ENCODE peak calls at places on chromosomes 4 and X, in seven cellular contexts. A is H9, W is astrocyte, H is D721Med, J is MCF 10A, G is lower lobe of right lung, Y is HFFc6. X is an unnamed sample.

GRCh38 chr4:38189445-38189844 is 229.2 kb downstream of the PTTG2 start:
- DNase-seq in A (no peak), W (peak), H (no peak), J (peak), G (no peak), Y (peak), X (no peak)

GRCh38 chr4:186644737-186645261 is 78.9 kb downstream of the FAT1 start:
- DNase-seq in A (no peak), W (peak), H (no peak), J (peak), G (no peak), Y (no peak), X (no peak)

GRCh38 chr4:105061136-105061696 is 85.5 kb upstream of the TET2 start:
- DNase-seq in A (peak), W (peak), H (no peak), J (peak), G (no peak), Y (no peak), X (peak)

GRCh38 chr4:112234952-112235609 is 3.5 kb downstream of the AP1AR start:
- DNase-seq in A (peak), W (peak), H (peak), J (peak), G (no peak), Y (peak), X (peak)

GRCh38 chr4:24915121-24915922 is 2.5 kb upstream of the CCDC149 start:
- DNase-seq in A (peak), W (no peak), H (no peak), J (no peak), G (no peak), Y (no peak), X (no peak)

GRCh38 chr4:3179126-3179706 is 69.7 kb upstream of the MSANTD1 start:
- DNase-seq in A (no peak), W (no peak), H (no peak), J (no peak), G (no peak), Y (no peak), X (no peak)

GRCh38 chrX:154043003-154043402 is 23.3 kb upstream of the IRAK1 start:
- DNase-seq in A (no peak), W (peak), H (no peak), J (peak), G (no peak), Y (peak), X (no peak)

GRCh38 chrX:74525116-74525515 is 89.3 kb downstream of the RLIM start:
- DNase-seq in A (no peak), W (no peak), H (no peak), J (no peak), G (no peak), Y (no peak), X (no peak)

GRCh38 chr4:123709336-123709735 is 312.7 kb downstream of the SPRY1 start:
- DNase-seq in A (no peak), W (no peak), H (no peak), J (no peak), G (no peak), Y (no peak), X (no peak)

GRCh38 chr4:121408-122084 is 2.8 kb upstream of the ZNF718 start:
- DNase-seq in A (no peak), W (no peak), H (no peak), J (no peak), G (no peak), Y (no peak), X (no peak)

GRCh38 chrX:42567268-42567667 is 210.7 kb downstream of the PPP1R2C start:
- DNase-seq in A (no peak), W (peak), H (no peak), J (peak), G (no peak), Y (no peak), X (no peak)

GRCh38 chr4:74420863-74421262 is 24.1 kb upstream of the AREG start:
- DNase-seq in A (no peak), W (no peak), H (no peak), J (no peak), G (no peak), Y (no peak), X (no peak)

GRCh38 chr4:113759696-113760093 is 1.8 kb downstream of the CAMK2D start:
- DNase-seq in A (no peak), W (no peak), H (no peak), J (peak), G (no peak), Y (no peak), X (no peak)

GRCh38 chrX:5681159-5681558 is 547.5 kb downstream of the NLGN4X start:
- DNase-seq in A (no peak), W (peak), H (no peak), J (no peak), G (no peak), Y (no peak), X (peak)

GRCh38 chr4:143352052-143352451 is 15.4 kb downstream of the GAB1 start:
- DNase-seq in A (no peak), W (peak), H (no peak), J (peak), G (no peak), Y (no peak), X (no peak)

GRCh38 chrX:24259544-24260240 is 54.2 kb downstream of the SUPT20HL2 start:
- DNase-seq in A (peak), W (peak), H (no peak), J (peak), G (no peak), Y (peak), X (peak)

GRCh38 chr4:6625256-6625655 is 15.2 kb upstream of the MRFAP1 start:
- DNase-seq in A (no peak), W (no peak), H (no peak), J (no peak), G (no peak), Y (no peak), X (no peak)

GRCh38 chrX:133482345-133483041 is 67.2 kb upstream of the GPC4 start:
- DNase-seq in A (no peak), W (peak), H (no peak), J (peak), G (no peak), Y (no peak), X (no peak)

GRCh38 chr4:176438401-176438800 is 118.6 kb downstream of the SPCS3 start:
- DNase-seq in A (no peak), W (no peak), H (no peak), J (no peak), G (no peak), Y (no peak), X (no peak)

GRCh38 chr4:57078685-57079521 is 31.3 kb downstream of the IGFBP7 start:
- DNase-seq in A (peak), W (peak), H (no peak), J (peak), G (peak), Y (no peak), X (no peak)

GRCh38 chr4:146192060-146192459 is 16.5 kb downstream of the LSM6 start:
- DNase-seq in A (no peak), W (no peak), H (no peak), J (no peak), G (no peak), Y (no peak), X (no peak)
- TF ChIP-seq CTCF in A (peak), W (no peak), H (no peak), J (no peak), G (peak), Y (peak), X (no peak)

DNA sequence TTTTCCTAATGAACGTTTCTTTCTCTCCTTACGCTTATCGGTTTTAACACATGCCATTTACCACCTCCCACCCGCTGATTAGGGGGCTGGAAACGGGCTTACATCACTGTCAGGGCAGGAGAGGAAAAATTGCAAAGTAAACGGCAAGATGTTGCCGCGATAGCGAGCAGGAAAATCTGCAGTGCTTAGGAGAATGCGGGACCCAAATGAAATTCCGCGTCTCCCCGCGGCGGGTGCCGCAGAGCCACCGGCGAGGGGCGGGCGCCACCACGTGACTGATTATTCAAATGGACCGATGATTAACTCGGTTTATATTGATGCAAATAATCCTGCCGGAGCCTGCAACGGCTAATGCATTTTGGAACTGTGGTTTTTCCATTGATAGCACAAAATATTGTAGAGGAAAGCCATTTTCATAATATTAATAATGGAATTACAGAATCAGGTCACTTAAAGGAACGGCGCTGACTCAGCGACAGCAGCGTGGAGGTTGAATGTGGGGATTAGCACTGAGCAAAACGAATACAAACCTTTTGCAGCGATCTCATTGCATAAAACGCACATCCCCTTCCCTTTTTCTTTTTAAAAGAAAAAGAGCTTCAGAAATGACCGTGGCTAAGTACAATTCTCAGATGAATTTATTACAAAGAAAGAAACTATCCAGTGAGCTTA is 224.2 kb downstream of the STIM2 start:
- DNase-seq in A (peak), W (peak), H (peak), J (no peak), G (peak), Y (no peak), X (no peak)
- TF ChIP-seq CTCF in A (peak), W (no peak), H (peak), J (no peak), G (peak), Y (peak), X (no peak)

DNA sequence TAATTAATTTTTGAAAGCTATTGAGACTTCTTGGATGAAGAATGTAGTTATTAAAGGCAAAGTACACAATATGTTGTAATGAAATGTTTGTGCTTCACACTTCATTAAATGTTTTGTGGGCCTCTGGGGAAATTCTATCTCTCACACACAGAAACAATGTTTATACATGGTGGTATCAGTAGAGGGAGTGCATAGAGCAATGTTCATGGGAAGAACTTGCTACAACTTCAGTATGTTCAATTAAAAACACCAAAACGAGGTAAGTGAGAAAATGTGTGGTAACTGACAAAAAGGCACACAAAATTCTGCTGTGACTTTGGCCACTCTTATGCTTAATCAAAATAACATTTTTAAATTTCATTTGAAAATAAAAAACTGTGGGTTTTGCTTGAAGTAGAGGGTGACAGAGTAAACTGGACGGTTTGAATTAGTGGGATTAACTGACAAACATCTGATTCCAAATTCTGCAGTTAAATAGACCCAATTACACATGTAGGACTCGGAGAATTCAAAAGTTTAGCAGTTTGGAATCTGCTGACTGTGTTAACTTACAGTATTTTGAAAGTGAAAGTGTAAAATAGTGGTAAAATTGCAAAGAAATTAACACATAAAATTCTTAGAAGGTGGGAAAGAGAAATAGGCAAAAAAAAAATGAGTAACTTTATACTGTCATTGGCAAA is 111.4 kb upstream of the TTC29 start:
- DNase-seq in A (no peak), W (peak), H (no peak), J (peak), G (no peak), Y (peak), X (no peak)
- TF ChIP-seq CTCF in A (no peak), W (no peak), H (no peak), J (no peak), G (no peak), Y (peak), X (no peak)

GRCh38 chr4:125522992-125523391 is 208.2 kb downstream of the FAT4 start:
- DNase-seq in A (peak), W (no peak), H (no peak), J (no peak), G (no peak), Y (no peak), X (no peak)

GRCh38 chr4:125522588-125522987 is 207.8 kb downstream of the FAT4 start:
- DNase-seq in A (no peak), W (no peak), H (no peak), J (no peak), G (no peak), Y (no peak), X (no peak)

GRCh38 chr4:125520258-125520990 is 205.7 kb downstream of the FAT4 start:
- DNase-seq in A (no peak), W (peak), H (no peak), J (no peak), G (no peak), Y (no peak), X (no peak)

GRCh38 chr4:125529071-125529470 is 214.3 kb downstream of the FAT4 start:
- DNase-seq in A (no peak), W (no peak), H (no peak), J (no peak), G (no peak), Y (no peak), X (no peak)

GRCh38 chr4:125526420-125526819 is 211.7 kb downstream of the FAT4 start:
- DNase-seq in A (no peak), W (no peak), H (no peak), J (peak), G (no peak), Y (no peak), X (no peak)
- TF ChIP-seq CTCF in A (peak), W (no peak), H (no peak), J (peak), G (no peak), Y (peak), X (no peak)

GRCh38 chr4:94508841-94509240 is 57.1 kb downstream of the PDLIM5 start:
- DNase-seq in A (no peak), W (no peak), H (no peak), J (no peak), G (no peak), Y (no peak), X (no peak)
- TF ChIP-seq CTCF in A (no peak), W (no peak), H (no peak), J (no peak), G (no peak), Y (no peak), X (no peak)

GRCh38 chrX:109952050-109952449 is 50.9 kb upstream of the TMEM164 start:
- DNase-seq in A (no peak), W (peak), H (no peak), J (peak), G (no peak), Y (no peak), X (no peak)
- TF ChIP-seq CTCF in A (no peak), W (no peak), H (no peak), J (no peak), G (no peak), Y (no peak), X (no peak)

GRCh38 chrX:46805270-46805669 is 31.6 kb upstream of the RP2 start:
- DNase-seq in A (no peak), W (no peak), H (no peak), J (no peak), G (no peak), Y (no peak), X (no peak)

GRCh38 chrX:46803140-46803539 is 33.7 kb upstream of the RP2 start:
- DNase-seq in A (no peak), W (no peak), H (no peak), J (peak), G (no peak), Y (no peak), X (no peak)
- TF ChIP-seq CTCF in A (peak), W (peak), H (no peak), J (peak), G (peak), Y (peak), X (no peak)

GRCh38 chr4:75490155-75490554 is 24.0 kb downstream of the RCHY1 start:
- DNase-seq in A (no peak), W (no peak), H (no peak), J (peak), G (no peak), Y (peak), X (no peak)
- TF ChIP-seq CTCF in A (no peak), W (no peak), H (peak), J (peak), G (peak), Y (peak), X (no peak)